ENCODE peak calls at places on chromosomes 5 and 9, in four cellular contexts. T, Z, U and B are unnamed samples.

GRCh38 chr9:95570150-95570549 is 53.4 kb upstream of the PTCH1 start:
- DNase-seq in T (no peak), U (no peak), Z (peak), B (no peak)

GRCh38 chr5:137605377-137605776 is 106.3 kb upstream of the SPOCK1 start:
- DNase-seq in U (no peak), Z (peak), T (no peak), B (no peak)

GRCh38 chr9:123834907-123835562 is 94.9 kb downstream of the DENND1A start:
- DNase-seq in U (no peak), T (peak), Z (no peak), B (peak)

GRCh38 chr5:127015716-127016115 is 14.6 kb downstream of the MARCHF3 start:
- DNase-seq in Z (no peak), U (no peak), T (no peak), B (no peak)

GRCh38 chr5:165459232-165459631 is 1953.8 kb downstream of the MAT2B start:
- DNase-seq in T (no peak), Z (no peak), U (no peak), B (no peak)

GRCh38 chr5:54449923-54450322 is 5.6 kb upstream of the HSPB3 start:
- DNase-seq in T (no peak), Z (no peak), U (no peak), B (no peak)

GRCh38 chr5:96758621-96759020 is 49.1 kb downstream of the ERAP1 start:
- DNase-seq in Z (no peak), T (no peak), U (no peak), B (no peak)

GRCh38 chr5:177314376-177315342 is 3.0 kb upstream of the MXD3 start:
- DNase-seq in Z (no peak), U (no peak), T (no peak), B (no peak)

GRCh38 chr9:96021616-96022444 is 146.3 kb downstream of the ERCC6L2 start:
- DNase-seq in U (no peak), T (no peak), Z (peak), B (peak)

GRCh38 chr9:12958708-12959107 is 183.9 kb downstream of the LURAP1L start:
- DNase-seq in T (no peak), U (no peak), Z (no peak), B (no peak)

GRCh38 chr5:109682383-109682782 is 7.3 kb upstream of the MAN2A1 start:
- DNase-seq in T (no peak), U (no peak), Z (no peak), B (no peak)

GRCh38 chr9:124285903-124286291 is 28.1 kb downstream of the NEK6 start:
- DNase-seq in Z (no peak), T (peak), U (no peak), B (peak)

GRCh38 chr9:68574150-68574549 is 33.5 kb upstream of the TMEM252 start:
- DNase-seq in U (no peak), T (no peak), Z (no peak), B (no peak)

GRCh38 chr5:75412111-75412990 is 75.3 kb downstream of the HMGCR start:
- DNase-seq in T (no peak), Z (no peak), U (no peak), B (no peak)

GRCh38 chr5:126348855-126349635 is 74.2 kb upstream of the GRAMD2B start:
- DNase-seq in U (no peak), T (no peak), Z (no peak), B (no peak)

GRCh38 chr5:171149772-171150171 is 159.3 kb upstream of the TLX3 start:
- DNase-seq in Z (no peak), U (no peak), T (no peak), B (no peak)

GRCh38 chr5:177403194-177403825 is 2.8 kb upstream of the PFN3 start:
- DNase-seq in Z (peak), T (peak), U (no peak), B (peak)

GRCh38 chr9:97934321-97935115 is 3.5 kb downstream of the HEMGN start:
- DNase-seq in U (no peak), T (no peak), Z (peak), B (no peak)

GRCh38 chr9:84669293-84670105 is at the start of gene NTRK2:
- DNase-seq in U (peak), Z (peak), T (peak), B (peak)